ENCODE peak calls at places on chromosome 6, in nine cellular contexts. One of them, this sample, is unnamed.

GRCh38 chr6:31898200-31899011 is 908 bp upstream of the EHMT2 start:
- DNase-seq in CD8-positive, alpha-beta T cell: peak; percentile 4
- DNase-seq in fibroblast of pulmonary artery: peak; percentile 50
- DNase-seq in fibroblast of the aortic adventitia: peak; percentile 56
- DNase-seq in AG09309: no peak
- DNase-seq in AG09319: no peak
- DNase-seq in brain microvascular endothelial cell: no peak
- DNase-seq in glutamatergic neuron: no peak
- DNase-seq in fibroblast of lung: peak; percentile 47
- DNase-seq in this sample: peak; percentile 69

GRCh38 chr6:158408552-158409130 is 96.4 kb downstream of the TULP4 start:
- DNase-seq in CD8-positive, alpha-beta T cell: no peak
- DNase-seq in fibroblast of pulmonary artery: peak; percentile 92
- DNase-seq in fibroblast of the aortic adventitia: peak; percentile 91
- DNase-seq in AG09309: peak; percentile 54
- DNase-seq in AG09319: peak; percentile 66
- DNase-seq in brain microvascular endothelial cell: peak; percentile 84
- DNase-seq in glutamatergic neuron: peak; percentile 51
- DNase-seq in fibroblast of lung: peak; percentile 97
- DNase-seq in this sample: no peak

GRCh38 chr6:33589723-33590530 is 9.9 kb upstream of the BAK1 start:
- DNase-seq in CD8-positive, alpha-beta T cell: no peak
- DNase-seq in fibroblast of pulmonary artery: peak; percentile 70
- DNase-seq in fibroblast of the aortic adventitia: peak; percentile 85
- DNase-seq in AG09309: no peak
- DNase-seq in AG09319: no peak
- DNase-seq in brain microvascular endothelial cell: peak; percentile 41
- DNase-seq in glutamatergic neuron: peak; percentile 79
- DNase-seq in fibroblast of lung: peak; percentile 91
- DNase-seq in this sample: peak; percentile 72

GRCh38 chr6:119037264-119037663 is 41.2 kb downstream of the FAM184A start:
- DNase-seq in CD8-positive, alpha-beta T cell: no peak
- DNase-seq in fibroblast of pulmonary artery: no peak
- DNase-seq in fibroblast of the aortic adventitia: no peak
- DNase-seq in AG09309: no peak
- DNase-seq in AG09319: no peak
- DNase-seq in brain microvascular endothelial cell: no peak
- DNase-seq in glutamatergic neuron: no peak
- DNase-seq in fibroblast of lung: no peak
- DNase-seq in this sample: no peak

GRCh38 chr6:13742961-13743735 is 31.5 kb upstream of the RANBP9 start:
- DNase-seq in CD8-positive, alpha-beta T cell: no peak
- DNase-seq in fibroblast of pulmonary artery: no peak
- DNase-seq in fibroblast of the aortic adventitia: no peak
- DNase-seq in AG09309: no peak
- DNase-seq in AG09319: no peak
- DNase-seq in brain microvascular endothelial cell: no peak
- DNase-seq in glutamatergic neuron: no peak
- DNase-seq in fibroblast of lung: no peak
- DNase-seq in this sample: no peak

GRCh38 chr6:20605581-20605980 is 71.3 kb downstream of the CDKAL1 start:
- DNase-seq in CD8-positive, alpha-beta T cell: no peak
- DNase-seq in fibroblast of pulmonary artery: peak; percentile 25
- DNase-seq in fibroblast of the aortic adventitia: peak; percentile 64
- DNase-seq in AG09309: peak; percentile 51
- DNase-seq in AG09319: peak; percentile 30
- DNase-seq in brain microvascular endothelial cell: no peak
- DNase-seq in glutamatergic neuron: no peak
- DNase-seq in fibroblast of lung: peak; percentile 78
- DNase-seq in this sample: no peak

GRCh38 chr6:167056370-167056769 is 57.2 kb downstream of the CEP43 start:
- DNase-seq in CD8-positive, alpha-beta T cell: no peak
- DNase-seq in fibroblast of pulmonary artery: peak; percentile 32
- DNase-seq in fibroblast of the aortic adventitia: peak; percentile 6
- DNase-seq in AG09309: peak; percentile 14
- DNase-seq in AG09319: no peak
- DNase-seq in brain microvascular endothelial cell: peak; percentile 45
- DNase-seq in glutamatergic neuron: no peak
- DNase-seq in fibroblast of lung: peak; percentile 89
- DNase-seq in this sample: peak; percentile 48

GRCh38 chr6:39686980-39687379 is 38.2 kb downstream of the KIF6 start:
- DNase-seq in CD8-positive, alpha-beta T cell: no peak
- DNase-seq in fibroblast of pulmonary artery: no peak
- DNase-seq in fibroblast of the aortic adventitia: no peak
- DNase-seq in AG09309: no peak
- DNase-seq in AG09319: no peak
- DNase-seq in brain microvascular endothelial cell: no peak
- DNase-seq in glutamatergic neuron: no peak
- DNase-seq in fibroblast of lung: no peak
- DNase-seq in this sample: no peak

GRCh38 chr6:4848382-4849068 is 72.3 kb downstream of the CDYL start:
- DNase-seq in CD8-positive, alpha-beta T cell: no peak
- DNase-seq in fibroblast of pulmonary artery: peak; percentile 11
- DNase-seq in fibroblast of the aortic adventitia: peak; percentile 12
- DNase-seq in AG09309: no peak
- DNase-seq in AG09319: no peak
- DNase-seq in brain microvascular endothelial cell: no peak
- DNase-seq in glutamatergic neuron: peak; percentile 55
- DNase-seq in fibroblast of lung: peak; percentile 12
- DNase-seq in this sample: peak; percentile 21

GRCh38 chr6:41546866-41547798 is 951 bp downstream of the FOXP4 start:
- DNase-seq in CD8-positive, alpha-beta T cell: no peak
- DNase-seq in fibroblast of pulmonary artery: peak; percentile 51
- DNase-seq in fibroblast of the aortic adventitia: peak; percentile 33
- DNase-seq in AG09309: no peak
- DNase-seq in AG09319: no peak
- DNase-seq in brain microvascular endothelial cell: peak; percentile 25
- DNase-seq in glutamatergic neuron: peak; percentile 61
- DNase-seq in fibroblast of lung: peak; percentile 45
- DNase-seq in this sample: peak; percentile 61

GRCh38 chr6:169248521-169248971 is 5.1 kb downstream of the THBS2 start:
- DNase-seq in CD8-positive, alpha-beta T cell: no peak
- DNase-seq in fibroblast of pulmonary artery: no peak
- DNase-seq in fibroblast of the aortic adventitia: peak; percentile 16
- DNase-seq in AG09309: no peak
- DNase-seq in AG09319: no peak
- DNase-seq in brain microvascular endothelial cell: no peak
- DNase-seq in glutamatergic neuron: no peak
- DNase-seq in fibroblast of lung: no peak
- DNase-seq in this sample: no peak

DNA sequence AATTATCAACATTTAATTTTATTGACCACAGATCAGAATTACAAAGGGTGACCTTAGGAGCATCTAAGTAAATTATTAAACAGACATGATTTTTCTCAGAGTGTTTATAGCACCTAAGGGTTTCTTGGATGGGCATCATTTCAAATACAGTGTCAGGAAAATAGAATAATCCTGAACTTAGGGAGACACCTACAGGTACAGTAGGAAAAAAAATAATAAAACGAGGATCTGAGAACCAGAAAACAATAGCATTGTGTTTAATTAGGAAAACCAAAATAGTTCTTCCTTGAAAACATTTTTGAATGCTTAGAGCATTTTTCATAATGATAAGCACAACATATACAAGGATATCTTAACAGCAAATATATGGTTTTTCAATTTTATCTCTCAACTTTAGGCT is 39.2 kb downstream of the MMUT start:
- DNase-seq in CD8-positive, alpha-beta T cell: no peak
- DNase-seq in fibroblast of pulmonary artery: peak; percentile 50
- DNase-seq in fibroblast of the aortic adventitia: peak; percentile 72
- DNase-seq in AG09309: no peak
- DNase-seq in AG09319: no peak
- DNase-seq in brain microvascular endothelial cell: no peak
- DNase-seq in glutamatergic neuron: no peak
- DNase-seq in fibroblast of lung: no peak
- DNase-seq in this sample: no peak
- TF ChIP-seq CTCF in CD8-positive, alpha-beta T cell: no peak
- TF ChIP-seq CTCF in fibroblast of pulmonary artery: peak; percentile 25
- TF ChIP-seq CTCF in fibroblast of the aortic adventitia: peak; percentile 30
- TF ChIP-seq CTCF in AG09309: peak; percentile 6
- TF ChIP-seq CTCF in AG09319: no peak
- TF ChIP-seq CTCF in brain microvascular endothelial cell: no peak
- TF ChIP-seq CTCF in glutamatergic neuron: no peak
- TF ChIP-seq CTCF in fibroblast of lung: no peak
- TF ChIP-seq CTCF in this sample: no peak

GRCh38 chr6:17173071-17173470 is 71.2 kb downstream of the STMND1 start:
- DNase-seq in CD8-positive, alpha-beta T cell: no peak
- DNase-seq in fibroblast of pulmonary artery: no peak
- DNase-seq in fibroblast of the aortic adventitia: no peak
- DNase-seq in AG09309: no peak
- DNase-seq in AG09319: no peak
- DNase-seq in brain microvascular endothelial cell: no peak
- DNase-seq in glutamatergic neuron: no peak
- DNase-seq in fibroblast of lung: peak; percentile 35
- DNase-seq in this sample: no peak

GRCh38 chr6:17165383-17165782 is 63.5 kb downstream of the STMND1 start:
- DNase-seq in CD8-positive, alpha-beta T cell: no peak
- DNase-seq in fibroblast of pulmonary artery: peak; percentile 47
- DNase-seq in fibroblast of the aortic adventitia: peak; percentile 18
- DNase-seq in AG09309: peak; percentile 60
- DNase-seq in AG09319: peak; percentile 4
- DNase-seq in brain microvascular endothelial cell: peak; percentile 20
- DNase-seq in glutamatergic neuron: no peak
- DNase-seq in fibroblast of lung: peak; percentile 82
- DNase-seq in this sample: no peak

GRCh38 chr6:17169291-17169690 is 67.4 kb downstream of the STMND1 start:
- DNase-seq in CD8-positive, alpha-beta T cell: no peak
- DNase-seq in fibroblast of pulmonary artery: peak; percentile 8
- DNase-seq in fibroblast of the aortic adventitia: no peak
- DNase-seq in AG09309: peak; percentile 35
- DNase-seq in AG09319: no peak
- DNase-seq in brain microvascular endothelial cell: peak; percentile 43
- DNase-seq in glutamatergic neuron: no peak
- DNase-seq in fibroblast of lung: peak; percentile 33
- DNase-seq in this sample: no peak

GRCh38 chr6:17169701-17170100 is 67.9 kb downstream of the STMND1 start:
- DNase-seq in CD8-positive, alpha-beta T cell: no peak
- DNase-seq in fibroblast of pulmonary artery: no peak
- DNase-seq in fibroblast of the aortic adventitia: no peak
- DNase-seq in AG09309: no peak
- DNase-seq in AG09319: no peak
- DNase-seq in brain microvascular endothelial cell: no peak
- DNase-seq in glutamatergic neuron: no peak
- DNase-seq in fibroblast of lung: no peak
- DNase-seq in this sample: no peak

DNA sequence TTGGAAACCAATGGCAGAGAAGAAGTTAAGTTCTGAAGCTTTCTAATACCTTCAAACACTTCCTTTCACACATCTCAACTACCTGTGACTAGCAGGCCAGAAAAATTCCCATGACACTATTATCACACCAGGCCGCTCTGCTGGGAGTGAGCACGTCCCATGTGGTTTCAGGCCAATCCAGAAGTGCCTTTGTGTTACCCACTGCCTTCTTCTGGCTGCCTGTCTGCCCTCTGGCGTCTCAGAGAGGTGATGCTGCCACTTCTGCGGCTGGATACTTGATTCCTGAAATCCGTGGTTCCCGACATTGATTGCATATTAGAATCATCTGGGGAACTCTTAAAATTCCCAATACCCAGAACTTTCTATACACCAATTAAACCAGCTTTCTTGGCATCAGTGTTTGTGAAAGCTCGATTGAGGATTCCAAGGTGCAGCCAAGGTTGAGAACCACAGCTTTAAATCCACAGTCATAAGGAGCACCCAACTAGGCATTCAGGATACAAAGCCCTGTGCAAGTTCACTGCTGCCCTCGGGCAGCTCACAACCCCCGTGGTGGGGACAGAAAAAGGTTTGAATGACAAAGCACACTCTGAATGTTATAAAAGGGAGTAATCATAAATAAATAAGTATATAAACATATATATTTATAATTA is 65.6 kb downstream of the STMND1 start:
- DNase-seq in CD8-positive, alpha-beta T cell: no peak
- DNase-seq in fibroblast of pulmonary artery: peak; percentile 42
- DNase-seq in fibroblast of the aortic adventitia: peak; percentile 3
- DNase-seq in AG09309: no peak
- DNase-seq in AG09319: no peak
- DNase-seq in brain microvascular endothelial cell: peak; percentile 49
- DNase-seq in glutamatergic neuron: peak; percentile 67
- DNase-seq in fibroblast of lung: peak; percentile 70
- DNase-seq in this sample: no peak
- TF ChIP-seq CTCF in CD8-positive, alpha-beta T cell: no peak
- TF ChIP-seq CTCF in fibroblast of pulmonary artery: peak; percentile 62
- TF ChIP-seq CTCF in fibroblast of the aortic adventitia: peak; percentile 45
- TF ChIP-seq CTCF in AG09309: peak; percentile 55
- TF ChIP-seq CTCF in AG09319: peak; percentile 58
- TF ChIP-seq CTCF in brain microvascular endothelial cell: peak; percentile 84
- TF ChIP-seq CTCF in glutamatergic neuron: peak; percentile 39
- TF ChIP-seq CTCF in fibroblast of lung: no peak
- TF ChIP-seq CTCF in this sample: no peak

DNA sequence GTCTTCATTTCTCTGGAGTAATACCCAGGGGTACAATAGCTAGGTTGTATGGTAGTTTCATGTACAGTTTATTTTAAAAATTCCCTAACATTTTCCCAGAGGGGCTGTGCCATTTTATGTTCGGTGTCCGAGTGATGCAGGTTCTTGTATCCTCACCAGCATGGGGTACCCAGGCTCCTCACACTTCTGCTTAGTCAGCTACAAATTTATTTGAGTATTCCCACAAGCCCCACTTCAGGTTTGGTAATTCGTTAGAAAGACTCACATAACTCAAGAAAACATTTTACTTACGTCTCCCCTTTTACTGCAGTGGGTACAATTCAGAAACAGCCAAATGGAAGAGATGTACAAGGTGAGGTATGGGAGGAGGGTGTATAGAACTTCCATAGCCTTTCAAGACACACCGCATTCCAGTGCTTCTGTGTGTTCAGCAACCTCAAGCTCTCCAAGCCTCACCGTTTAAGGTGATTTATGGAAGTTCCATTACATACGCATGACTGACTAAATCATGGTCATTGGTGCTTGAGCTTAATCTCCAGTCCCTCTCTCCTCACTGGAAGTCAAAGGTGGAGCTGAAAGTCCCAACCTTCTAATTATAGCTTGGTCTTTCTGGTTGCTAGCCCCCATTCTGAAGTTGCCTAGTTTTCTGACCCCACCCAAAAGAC is 18.1 kb downstream of the RIPK1 start:
- DNase-seq in CD8-positive, alpha-beta T cell: no peak
- DNase-seq in fibroblast of pulmonary artery: no peak
- DNase-seq in fibroblast of the aortic adventitia: no peak
- DNase-seq in AG09309: no peak
- DNase-seq in AG09319: no peak
- DNase-seq in brain microvascular endothelial cell: no peak
- DNase-seq in glutamatergic neuron: no peak
- DNase-seq in fibroblast of lung: no peak
- DNase-seq in this sample: no peak
- TF ChIP-seq CTCF in CD8-positive, alpha-beta T cell: no peak
- TF ChIP-seq CTCF in fibroblast of pulmonary artery: no peak
- TF ChIP-seq CTCF in fibroblast of the aortic adventitia: no peak
- TF ChIP-seq CTCF in AG09309: no peak
- TF ChIP-seq CTCF in AG09319: no peak
- TF ChIP-seq CTCF in brain microvascular endothelial cell: no peak
- TF ChIP-seq CTCF in glutamatergic neuron: no peak
- TF ChIP-seq CTCF in fibroblast of lung: no peak
- TF ChIP-seq CTCF in this sample: no peak

DNA sequence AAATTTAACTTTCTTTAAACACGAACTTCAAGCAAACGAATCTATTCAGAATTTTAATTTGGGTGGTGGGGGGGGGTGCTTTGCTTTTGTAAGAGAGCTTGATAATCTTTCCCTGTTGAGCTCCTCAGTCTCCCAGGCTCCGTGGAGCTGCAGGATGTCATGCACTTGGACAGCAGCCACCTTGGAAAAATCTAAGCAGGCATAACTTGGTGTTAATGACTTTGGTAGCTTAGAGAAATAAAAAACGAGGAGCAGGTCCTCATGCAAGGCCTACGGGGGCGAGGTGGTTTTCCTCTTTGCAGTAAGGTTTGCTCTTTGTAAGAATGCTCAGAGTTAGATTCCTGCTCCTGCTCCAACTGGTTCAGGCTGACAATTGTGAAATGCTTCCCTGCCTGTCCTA is 102.3 kb downstream of the EDN1 start:
- DNase-seq in CD8-positive, alpha-beta T cell: no peak
- DNase-seq in fibroblast of pulmonary artery: no peak
- DNase-seq in fibroblast of the aortic adventitia: no peak
- DNase-seq in AG09309: no peak
- DNase-seq in AG09319: no peak
- DNase-seq in brain microvascular endothelial cell: no peak
- DNase-seq in glutamatergic neuron: no peak
- DNase-seq in fibroblast of lung: peak; percentile 32
- DNase-seq in this sample: no peak
- TF ChIP-seq CTCF in CD8-positive, alpha-beta T cell: no peak
- TF ChIP-seq CTCF in fibroblast of pulmonary artery: no peak
- TF ChIP-seq CTCF in fibroblast of the aortic adventitia: no peak
- TF ChIP-seq CTCF in AG09309: no peak
- TF ChIP-seq CTCF in AG09319: no peak
- TF ChIP-seq CTCF in brain microvascular endothelial cell: no peak
- TF ChIP-seq CTCF in glutamatergic neuron: no peak
- TF ChIP-seq CTCF in fibroblast of lung: no peak
- TF ChIP-seq CTCF in this sample: no peak

This sample was measured in GM20000.